ENCODE peak calls at places on chromosomes 6 and 20, in five cellular contexts. One of them, this sample, is unnamed.

GRCh38 chr20:6698056-6698455 is 69.4 kb upstream of the BMP2 start:
- DNase-seq in A549: peak; percentile 25
- DNase-seq in uterus: no peak
- DNase-seq in breast epithelium: no peak
- DNase-seq in stomach: peak; percentile 36
- DNase-seq in this sample: no peak

GRCh38 chr20:5127859-5128409 is 1.1 kb downstream of the CDS2 start:
- DNase-seq in A549: no peak
- DNase-seq in uterus: no peak
- DNase-seq in breast epithelium: no peak
- DNase-seq in stomach: no peak
- DNase-seq in this sample: no peak

GRCh38 chr6:130758818-130759217 is 68.4 kb upstream of the SMLR1 start:
- DNase-seq in uterus: no peak
- DNase-seq in breast epithelium: no peak
- DNase-seq in A549: no peak
- DNase-seq in stomach: no peak
- DNase-seq in this sample: no peak

GRCh38 chr6:161353208-161353613 is 79.3 kb upstream of the AGPAT4 start:
- DNase-seq in stomach: no peak
- DNase-seq in A549: peak; percentile 12
- DNase-seq in breast epithelium: no peak
- DNase-seq in uterus: no peak
- DNase-seq in this sample: no peak

GRCh38 chr20:57390604-57391438 is at the start of gene RBM38:
- DNase-seq in uterus: peak; percentile 68
- DNase-seq in stomach: peak; percentile 74
- DNase-seq in breast epithelium: no peak
- DNase-seq in A549: peak; percentile 66
- DNase-seq in this sample: no peak

GRCh38 chr20:32179515-32179914 is 28.0 kb downstream of the PLAGL2 start:
- DNase-seq in A549: no peak
- DNase-seq in uterus: no peak
- DNase-seq in breast epithelium: no peak
- DNase-seq in stomach: no peak
- DNase-seq in this sample: no peak

GRCh38 chr6:10510592-10511367 is 10.4 kb upstream of the GCNT2 start:
- DNase-seq in breast epithelium: peak; percentile 53
- DNase-seq in A549: peak; percentile 62
- DNase-seq in uterus: no peak
- DNase-seq in stomach: peak; percentile 75
- DNase-seq in this sample: no peak

GRCh38 chr6:134994431-134994830 is 44.5 kb upstream of the ALDH8A1 start:
- DNase-seq in uterus: no peak
- DNase-seq in breast epithelium: no peak
- DNase-seq in A549: no peak
- DNase-seq in stomach: no peak
- DNase-seq in this sample: no peak

GRCh38 chr20:44856847-44857448 is 28.6 kb upstream of the YWHAB start:
- DNase-seq in breast epithelium: no peak
- DNase-seq in uterus: no peak
- DNase-seq in stomach: no peak
- DNase-seq in A549: no peak
- DNase-seq in this sample: no peak

GRCh38 chr6:95856876-95857364 is 158.9 kb upstream of the FUT9 start:
- DNase-seq in uterus: no peak
- DNase-seq in A549: no peak
- DNase-seq in stomach: no peak
- DNase-seq in breast epithelium: no peak
- DNase-seq in this sample: no peak
- TF ChIP-seq POLR2A in uterus: no peak
- TF ChIP-seq POLR2A in A549: no peak
- TF ChIP-seq POLR2A in stomach: no peak
- TF ChIP-seq POLR2A in breast epithelium: no peak
- TF ChIP-seq POLR2A in this sample: no peak

DNA sequence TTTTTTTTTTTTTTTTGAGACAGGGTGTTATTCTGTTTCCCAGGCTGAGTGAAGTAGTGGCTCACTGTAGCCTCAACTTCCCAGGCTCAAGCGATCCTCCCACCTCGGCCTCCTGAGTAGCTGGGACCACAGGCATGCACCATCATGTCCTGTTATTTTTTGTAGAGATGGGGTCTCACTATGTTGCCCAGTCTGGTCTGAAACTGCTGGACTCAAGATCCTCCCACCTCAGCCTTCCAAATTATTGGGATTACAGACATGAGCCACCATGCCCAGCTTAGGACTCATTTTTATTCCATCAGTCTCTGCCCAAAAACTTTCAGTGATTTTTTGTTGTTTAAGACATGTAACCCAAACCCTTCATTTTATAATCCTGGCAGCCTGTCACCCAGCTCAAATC is 184.0 kb upstream of the JARID2 start:
- DNase-seq in stomach: no peak
- DNase-seq in A549: no peak
- DNase-seq in breast epithelium: no peak
- DNase-seq in uterus: no peak
- DNase-seq in this sample: no peak
- H3K4me1 ChIP-seq in stomach: no peaks in the 10 kb centered on the region
- H3K4me1 ChIP-seq in A549: no peaks in the 10 kb centered on the region
- H3K4me1 ChIP-seq in breast epithelium: no peaks in the 10 kb centered on the region
- H3K4me1 ChIP-seq in uterus: no peaks in the 10 kb centered on the region
- H3K4me1 ChIP-seq in this sample: no peaks in the 10 kb centered on the region

GRCh38 chr6:167997642-167998041 is at the start of gene KIF25:
- DNase-seq in breast epithelium: no peak
- DNase-seq in stomach: no peak
- DNase-seq in uterus: no peak
- DNase-seq in A549: no peak
- DNase-seq in this sample: no peak
- H3K4me3 ChIP-seq in breast epithelium: no peak within 1 kb of the TSS
- H3K4me3 ChIP-seq in stomach: no peak within 1 kb of the TSS
- H3K4me3 ChIP-seq in uterus: no peak within 1 kb of the TSS
- H3K4me3 ChIP-seq in A549: no peak within 1 kb of the TSS
- H3K4me3 ChIP-seq in this sample: no peak within 1 kb of the TSS

DNA sequence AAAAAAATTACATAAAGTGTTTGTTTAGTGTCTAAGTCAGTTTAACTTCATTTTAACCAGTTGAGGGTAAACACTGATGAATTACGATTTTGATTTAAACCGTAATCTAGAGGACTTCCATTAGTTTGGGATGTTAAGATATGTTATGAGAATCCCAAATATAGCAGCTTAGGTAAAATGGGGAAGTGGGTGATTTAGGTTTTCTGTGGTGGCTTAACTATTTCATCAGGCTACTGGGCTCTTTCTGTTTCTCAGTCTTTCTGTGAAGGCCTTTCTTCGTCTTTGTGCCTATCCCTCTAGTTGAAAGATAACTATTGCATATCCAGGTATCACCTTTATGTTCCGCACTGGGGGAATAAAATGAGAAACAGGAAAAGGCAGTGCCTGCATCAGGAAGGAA is 27.9 kb downstream of the CENPW start:
- DNase-seq in breast epithelium: no peak
- DNase-seq in A549: no peak
- DNase-seq in stomach: no peak
- DNase-seq in uterus: no peak
- DNase-seq in this sample: no peak
- TF ChIP-seq POLR2A in breast epithelium: no peak
- TF ChIP-seq POLR2A in A549: no peak
- TF ChIP-seq POLR2A in stomach: no peak
- TF ChIP-seq POLR2A in uterus: no peak
- TF ChIP-seq POLR2A in this sample: no peak

DNA sequence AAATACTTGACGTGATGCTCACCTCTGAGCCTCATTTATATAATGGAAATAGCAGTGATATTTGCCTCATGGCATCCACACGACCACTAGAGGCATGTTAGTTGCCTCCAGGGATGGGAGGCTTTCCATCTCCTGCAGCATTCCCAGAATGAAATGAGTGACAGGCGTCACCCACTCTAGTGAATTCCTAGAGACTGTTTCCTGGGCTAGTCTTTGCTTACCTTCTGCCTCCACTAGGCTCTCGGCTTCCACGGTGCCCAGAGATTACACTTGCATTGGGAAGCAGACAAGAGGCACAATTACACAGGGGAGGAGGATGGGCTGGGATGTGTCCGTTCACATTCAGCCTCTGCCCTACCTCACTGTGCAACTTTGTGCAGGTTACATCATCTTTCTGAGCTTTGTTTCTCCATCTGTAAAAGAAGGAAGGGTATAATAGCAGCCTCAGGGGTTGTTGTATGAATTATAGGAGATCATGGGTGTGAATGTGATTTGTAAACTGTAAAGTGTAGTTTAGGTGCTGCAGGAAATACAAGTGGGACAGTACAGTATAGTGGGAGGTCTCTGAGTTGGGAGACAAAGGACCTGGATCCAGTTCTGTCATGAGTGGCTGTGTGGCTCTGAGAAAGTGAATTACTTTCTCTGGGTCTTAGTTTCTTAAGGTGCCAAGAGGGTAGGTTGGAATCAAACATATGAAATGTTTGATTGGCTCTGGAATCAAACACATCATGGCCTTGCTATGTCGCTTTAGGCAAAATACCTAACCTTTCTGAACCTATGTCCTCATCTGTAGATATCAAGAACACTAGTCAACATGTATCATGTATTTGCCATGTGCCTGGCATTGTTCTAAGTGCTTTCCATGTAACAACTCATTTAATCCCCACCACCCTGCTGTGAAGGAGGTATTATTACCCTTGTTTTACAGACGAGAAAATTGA is 3.6 kb upstream of the VSTM2L start:
- DNase-seq in A549: no peak
- DNase-seq in uterus: no peak
- DNase-seq in breast epithelium: no peak
- DNase-seq in stomach: no peak
- DNase-seq in this sample: no peak
- H3K4me1 ChIP-seq in A549: peaks cover 10% of the 10 kb centered on the region
- H3K4me1 ChIP-seq in uterus: no peaks in the 10 kb centered on the region
- H3K4me1 ChIP-seq in breast epithelium: no peaks in the 10 kb centered on the region
- H3K4me1 ChIP-seq in stomach: peaks cover 18% of the 10 kb centered on the region
- H3K4me1 ChIP-seq in this sample: peaks cover 12% of the 10 kb centered on the region

GRCh38 chr6:156316613-156317012 is 460.6 kb upstream of the ARID1B start:
- DNase-seq in stomach: no peak
- DNase-seq in breast epithelium: no peak
- DNase-seq in A549: no peak
- DNase-seq in uterus: no peak
- DNase-seq in this sample: no peak
- H3K4me3 ChIP-seq in stomach: no peak overlapping the region
- H3K4me3 ChIP-seq in breast epithelium: no peak overlapping the region
- H3K4me3 ChIP-seq in A549: no peak overlapping the region
- H3K4me3 ChIP-seq in uterus: no peak overlapping the region
- H3K4me3 ChIP-seq in this sample: no peak overlapping the region

GRCh38 chr6:43628392-43629103 is 516 bp downstream of the GTPBP2 start:
- DNase-seq in uterus: peak; percentile 63
- DNase-seq in A549: peak; percentile 35
- DNase-seq in breast epithelium: peak; percentile 45
- DNase-seq in stomach: peak; percentile 51
- DNase-seq in this sample: no peak

GRCh38 chr6:43629104-43629504 is at the start of gene GTPBP2:
- DNase-seq in breast epithelium: peak; percentile 99
- DNase-seq in stomach: peak; percentile 99
- DNase-seq in uterus: peak; percentile 98
- DNase-seq in A549: peak; percentile 86
- DNase-seq in this sample: peak; percentile 98

GRCh38 chr6:43634702-43635303 is 837 bp upstream of the MAD2L1BP start:
- DNase-seq in A549: no peak
- DNase-seq in stomach: no peak
- DNase-seq in breast epithelium: no peak
- DNase-seq in uterus: no peak
- DNase-seq in this sample: no peak

GRCh38 chr6:43629505-43630300 is 639 bp upstream of the GTPBP2 start:
- DNase-seq in stomach: peak; percentile 97
- DNase-seq in A549: peak; percentile 97
- DNase-seq in breast epithelium: peak; percentile 97
- DNase-seq in uterus: peak; percentile 96
- DNase-seq in this sample: peak; percentile 95

DNA sequence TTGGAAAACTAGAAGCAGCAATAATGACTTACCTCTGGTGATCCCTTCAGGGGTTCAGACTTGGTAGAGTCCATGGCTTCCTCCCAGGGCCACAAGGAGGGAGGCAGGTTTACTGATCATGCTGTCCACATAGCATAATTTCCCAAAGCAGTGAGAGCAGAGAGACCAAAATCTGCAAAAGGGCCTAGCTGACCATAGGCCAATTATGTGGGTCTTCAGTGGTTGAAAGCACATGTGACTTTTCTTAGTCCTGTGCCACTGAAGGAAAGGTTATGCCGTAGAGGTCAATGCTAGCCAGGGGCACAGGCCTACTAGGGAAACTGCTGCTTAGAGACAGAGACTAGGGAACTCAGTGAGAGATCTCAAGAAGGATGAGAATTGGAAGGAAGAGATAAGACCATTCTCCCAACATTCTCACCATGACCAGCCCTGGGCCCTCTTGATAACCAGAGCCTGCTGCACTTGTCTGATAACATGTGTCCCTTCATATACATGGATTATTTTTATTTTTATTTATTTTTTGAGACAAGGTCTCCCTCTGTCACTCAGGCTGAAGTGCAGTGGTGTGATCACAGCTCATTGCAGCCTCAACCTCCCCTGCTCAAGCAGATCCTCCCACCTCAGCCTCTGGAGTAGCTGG is 2.0 kb upstream of the GTPBP2 start:
- DNase-seq in A549: no peak
- DNase-seq in uterus: no peak
- DNase-seq in stomach: no peak
- DNase-seq in breast epithelium: no peak
- DNase-seq in this sample: no peak
- TF ChIP-seq POLR2A in A549: no peak
- TF ChIP-seq POLR2A in uterus: no peak
- TF ChIP-seq POLR2A in stomach: no peak
- TF ChIP-seq POLR2A in breast epithelium: no peak
- TF ChIP-seq POLR2A in this sample: no peak

DNA sequence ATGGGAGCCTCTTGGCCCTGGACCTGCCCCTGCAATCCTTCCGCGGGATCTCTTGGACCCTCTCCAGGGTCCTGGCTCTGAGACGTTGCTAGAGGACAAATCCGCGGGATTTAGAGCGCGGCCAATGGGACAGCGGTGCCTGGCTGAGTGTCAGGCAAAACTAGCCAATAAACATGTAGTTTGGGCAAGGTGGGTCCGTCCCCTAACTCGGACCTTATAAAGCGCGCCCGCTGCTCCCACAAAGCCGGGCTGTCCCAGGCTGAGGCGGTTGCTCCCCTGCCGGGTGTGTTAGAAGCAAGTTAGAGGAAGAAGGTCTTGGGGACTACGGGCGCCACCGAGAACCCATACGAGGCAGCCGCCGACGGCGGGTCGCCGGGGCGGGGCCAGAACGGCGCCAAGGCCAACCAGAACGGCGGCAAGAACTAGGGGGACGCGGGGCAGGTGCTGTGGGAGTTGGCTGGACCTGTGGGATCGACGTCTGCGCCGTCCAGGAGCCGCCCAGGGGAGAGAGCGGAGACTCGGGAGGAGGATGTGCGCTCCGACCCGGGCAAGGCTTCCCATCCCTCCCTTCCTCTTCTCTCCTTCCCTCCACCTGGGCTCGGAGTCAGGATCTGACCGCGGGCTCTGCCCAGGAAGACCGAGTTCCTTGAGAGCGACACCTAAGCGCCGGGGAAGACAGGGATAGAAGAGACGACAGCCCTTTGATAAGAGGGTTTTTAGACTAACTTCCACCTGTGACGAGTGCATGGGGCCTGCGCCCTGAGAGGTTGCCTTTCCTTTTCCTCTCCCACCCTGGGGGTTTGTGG is 6.5 kb upstream of the TMEM14A start:
- DNase-seq in uterus: peak; percentile 81
- DNase-seq in stomach: peak; percentile 94
- DNase-seq in breast epithelium: peak; percentile 84
- DNase-seq in A549: peak; percentile 94
- DNase-seq in this sample: peak; percentile 84
- H3K4me1 ChIP-seq in uterus: no peaks in the 10 kb centered on the region
- H3K4me1 ChIP-seq in stomach: peaks cover 33% of the 10 kb centered on the region
- H3K4me1 ChIP-seq in breast epithelium: no peaks in the 10 kb centered on the region
- H3K4me1 ChIP-seq in A549: peaks cover 11% of the 10 kb centered on the region
- H3K4me1 ChIP-seq in this sample: peaks cover 18% of the 10 kb centered on the region

GRCh38 chr20:62549499-62550086 is 73.8 kb upstream of the GATA5 start:
- DNase-seq in stomach: no peak
- DNase-seq in A549: no peak
- DNase-seq in breast epithelium: no peak
- DNase-seq in uterus: no peak
- DNase-seq in this sample: no peak
- H3K4me3 ChIP-seq in stomach: peak overlapping the region; percentile 55
- H3K4me3 ChIP-seq in A549: peak overlapping the region; percentile 46
- H3K4me3 ChIP-seq in breast epithelium: peak overlapping the region; percentile 62
- H3K4me3 ChIP-seq in uterus: peak overlapping the region; percentile 46
- H3K4me3 ChIP-seq in this sample: no peak overlapping the region